ENCODE peak calls at places on chromosomes 2 and 18, in six cellular contexts. One of them, this sample, is unnamed.

GRCh38 chr2:173764094-173764493 is 201.1 kb downstream of the SP3 start:
- DNase-seq in posterior cingulate gyrus: no peak
- DNase-seq in MM.1S: no peak
- DNase-seq in iPS DF 19.7: no peak
- DNase-seq in nucleus accumbens: no peak
- DNase-seq in upper lobe of right lung: no peak
- DNase-seq in this sample: no peak

GRCh38 chr2:218896501-218897393 is 16.1 kb downstream of the WNT10A start:
- DNase-seq in posterior cingulate gyrus: peak; percentile 84
- DNase-seq in MM.1S: peak; percentile 97
- DNase-seq in iPS DF 19.7: no peak
- DNase-seq in nucleus accumbens: peak; percentile 35
- DNase-seq in upper lobe of right lung: no peak
- DNase-seq in this sample: peak; percentile 76

GRCh38 chr2:193469251-193469650 is 1274.5 kb upstream of the TMEFF2 start:
- DNase-seq in posterior cingulate gyrus: no peak
- DNase-seq in MM.1S: peak; percentile 39
- DNase-seq in iPS DF 19.7: no peak
- DNase-seq in nucleus accumbens: no peak
- DNase-seq in upper lobe of right lung: no peak
- DNase-seq in this sample: no peak

GRCh38 chr2:71379086-71379485 is 47.5 kb downstream of the ZNF638 start:
- DNase-seq in posterior cingulate gyrus: no peak
- DNase-seq in MM.1S: peak; percentile 18
- DNase-seq in iPS DF 19.7: no peak
- DNase-seq in nucleus accumbens: no peak
- DNase-seq in upper lobe of right lung: no peak
- DNase-seq in this sample: no peak

GRCh38 chr2:63408530-63408929 is 179.7 kb downstream of the WDPCP start:
- DNase-seq in posterior cingulate gyrus: peak; percentile 29
- DNase-seq in MM.1S: no peak
- DNase-seq in iPS DF 19.7: no peak
- DNase-seq in nucleus accumbens: no peak
- DNase-seq in upper lobe of right lung: no peak
- DNase-seq in this sample: no peak

GRCh38 chr18:26477828-26478466 is 70.4 kb downstream of the KCTD1 start:
- DNase-seq in posterior cingulate gyrus: no peak
- DNase-seq in MM.1S: no peak
- DNase-seq in iPS DF 19.7: no peak
- DNase-seq in nucleus accumbens: no peak
- DNase-seq in upper lobe of right lung: no peak
- DNase-seq in this sample: no peak

GRCh38 chr2:23497063-23497462 is 112.1 kb downstream of the KLHL29 start:
- DNase-seq in posterior cingulate gyrus: peak; percentile 37
- DNase-seq in MM.1S: no peak
- DNase-seq in iPS DF 19.7: no peak
- DNase-seq in nucleus accumbens: no peak
- DNase-seq in upper lobe of right lung: no peak
- DNase-seq in this sample: no peak

GRCh38 chr2:206521612-206522011 is 78.3 kb downstream of the ADAM23 start:
- DNase-seq in posterior cingulate gyrus: no peak
- DNase-seq in MM.1S: peak; percentile 62
- DNase-seq in iPS DF 19.7: no peak
- DNase-seq in nucleus accumbens: no peak
- DNase-seq in upper lobe of right lung: no peak
- DNase-seq in this sample: no peak

GRCh38 chr2:145043399-145043834 is 523.5 kb upstream of the ZEB2 start:
- DNase-seq in posterior cingulate gyrus: peak; percentile 74
- DNase-seq in MM.1S: no peak
- DNase-seq in iPS DF 19.7: no peak
- DNase-seq in nucleus accumbens: peak; percentile 18
- DNase-seq in upper lobe of right lung: no peak
- DNase-seq in this sample: no peak

GRCh38 chr18:9614401-9615279 is at the start of gene PPP4R1:
- DNase-seq in posterior cingulate gyrus: peak; percentile 90
- DNase-seq in MM.1S: peak; percentile 66
- DNase-seq in iPS DF 19.7: peak; percentile 38
- DNase-seq in nucleus accumbens: peak; percentile 69
- DNase-seq in upper lobe of right lung: peak; percentile 92
- DNase-seq in this sample: peak; percentile 81

GRCh38 chr2:237876056-237876439 is 16.6 kb downstream of the RAMP1 start:
- DNase-seq in posterior cingulate gyrus: no peak
- DNase-seq in MM.1S: no peak
- DNase-seq in iPS DF 19.7: no peak
- DNase-seq in nucleus accumbens: no peak
- DNase-seq in upper lobe of right lung: peak; percentile 62
- DNase-seq in this sample: no peak

GRCh38 chr2:226589043-226589442 is 210.6 kb downstream of the IRS1 start:
- DNase-seq in posterior cingulate gyrus: no peak
- DNase-seq in MM.1S: no peak
- DNase-seq in iPS DF 19.7: no peak
- DNase-seq in nucleus accumbens: no peak
- DNase-seq in upper lobe of right lung: no peak
- DNase-seq in this sample: no peak

GRCh38 chr2:214713080-214713830 is 96.2 kb downstream of the BARD1 start:
- DNase-seq in posterior cingulate gyrus: no peak
- DNase-seq in MM.1S: no peak
- DNase-seq in iPS DF 19.7: no peak
- DNase-seq in nucleus accumbens: no peak
- DNase-seq in upper lobe of right lung: no peak
- DNase-seq in this sample: no peak

GRCh38 chr2:8300905-8301304 is 381.0 kb upstream of the ID2 start:
- DNase-seq in posterior cingulate gyrus: no peak
- DNase-seq in MM.1S: no peak
- DNase-seq in iPS DF 19.7: no peak
- DNase-seq in nucleus accumbens: no peak
- DNase-seq in upper lobe of right lung: no peak
- DNase-seq in this sample: no peak

GRCh38 chr2:69184224-69184623 is 171.2 kb downstream of the ANTXR1 start:
- DNase-seq in posterior cingulate gyrus: no peak
- DNase-seq in MM.1S: no peak
- DNase-seq in iPS DF 19.7: no peak
- DNase-seq in nucleus accumbens: no peak
- DNase-seq in upper lobe of right lung: no peak
- DNase-seq in this sample: no peak

This sample was measured in 8988T.